ENCODE peak calls at places on chromosomes 3 and 15, in five cellular contexts. Q is AG10803, W is fibroblast of lung, L is Calu3, O is NCI-H1417 treated with DMSO at 0.1 percent for 48 hours. R is an unnamed sample.

GRCh38 chr15:85742186-85742751 is 52.5 kb downstream of the KLHL25 start:
- DNase-seq in Q (peak), W (peak), L (no peak), O (no peak), R (no peak)

GRCh38 chr3:77693147-77693546 is 653.2 kb downstream of the ROBO2 start:
- DNase-seq in Q (no peak), W (no peak), L (no peak), O (no peak), R (no peak)

GRCh38 chr15:52651868-52652267 is 27.3 kb downstream of the ATOSA start:
- DNase-seq in Q (peak), W (peak), L (peak), O (peak), R (peak)

GRCh38 chr3:192514081-192514753 is 213.1 kb downstream of the FGF12 start:
- DNase-seq in Q (no peak), W (peak), L (peak), O (no peak), R (peak)

GRCh38 chr3:78026429-78026828 is 986.5 kb downstream of the ROBO2 start:
- DNase-seq in Q (no peak), W (peak), L (no peak), O (no peak), R (no peak)

GRCh38 chr3:175378348-175378747 is 519.2 kb downstream of the NAALADL2 start:
- DNase-seq in Q (no peak), W (no peak), L (no peak), O (no peak), R (no peak)

GRCh38 chr3:42780398-42780797 is 7.3 kb upstream of the CCDC13 start:
- DNase-seq in Q (no peak), W (no peak), L (no peak), O (no peak), R (no peak)

GRCh38 chr3:175207361-175207760 is 348.2 kb downstream of the NAALADL2 start:
- DNase-seq in Q (no peak), W (peak), L (no peak), O (no peak), R (peak)

GRCh38 chr3:127365383-127365782 is 77.5 kb upstream of the PRR20G start:
- DNase-seq in Q (no peak), W (no peak), L (no peak), O (no peak), R (no peak)

GRCh38 chr3:71927505-71928066 is 142.6 kb upstream of the PROK2 start:
- DNase-seq in Q (no peak), W (no peak), L (no peak), O (no peak), R (no peak)

GRCh38 chr3:31157893-31158620 is 263.6 kb upstream of the GADL1 start:
- DNase-seq in Q (peak), W (peak), L (no peak), O (no peak), R (no peak)

GRCh38 chr3:133717424-133717823 is 28.8 kb upstream of the TF start:
- DNase-seq in Q (no peak), W (no peak), L (no peak), O (no peak), R (no peak)

GRCh38 chr15:96867992-96868391 is 537.5 kb downstream of the NR2F2 start:
- DNase-seq in Q (no peak), W (no peak), L (no peak), O (no peak), R (no peak)

GRCh38 chr15:70236306-70237103 is 138.8 kb upstream of the TLE3 start:
- DNase-seq in Q (peak), W (peak), L (no peak), O (no peak), R (peak)

GRCh38 chr3:107221856-107222255 is 155.4 kb upstream of the CCDC54 start:
- DNase-seq in Q (peak), W (peak), L (no peak), O (no peak), R (no peak)

GRCh38 chr3:12644297-12644937 is 19.5 kb downstream of the RAF1 start:
- DNase-seq in Q (peak), W (peak), L (no peak), O (no peak), R (no peak)

GRCh38 chr3:195558602-195559001 is 15.5 kb upstream of the PPP1R2 start:
- DNase-seq in Q (peak), W (no peak), L (peak), O (no peak), R (peak)

GRCh38 chr15:79495716-79496115 is 63.6 kb downstream of the MINAR1 start:
- DNase-seq in Q (no peak), W (no peak), L (no peak), O (no peak), R (no peak)

GRCh38 chr3:187027531-187027936 is 97.2 kb downstream of the ST6GAL1 start:
- DNase-seq in Q (no peak), W (no peak), L (no peak), O (no peak), R (no peak)

GRCh38 chr3:113758389-113759029 is 11.7 kb downstream of the ATP6V1A start:
- DNase-seq in Q (peak), W (peak), L (no peak), O (no peak), R (no peak)

GRCh38 chr15:101702077-101702476 is 22.2 kb downstream of the TARS3 start:
- DNase-seq in Q (no peak), W (no peak), L (no peak), O (no peak), R (peak)

GRCh38 chr3:182948305-182948704 is 32.0 kb downstream of the DCUN1D1 start:
- DNase-seq in Q (no peak), W (no peak), L (no peak), O (no peak), R (no peak)

GRCh38 chr15:94004697-94005096 is 226.7 kb upstream of the MCTP2 start:
- DNase-seq in Q (no peak), W (no peak), L (no peak), O (no peak), R (no peak)

GRCh38 chr3:112778298-112779008 is 68.2 kb downstream of the CD200R1L start:
- DNase-seq in Q (peak), W (peak), L (no peak), O (no peak), R (no peak)

GRCh38 chr3:177835917-177836316 is 638.6 kb upstream of the TBL1XR1 start:
- DNase-seq in Q (peak), W (peak), L (no peak), O (no peak), R (no peak)

GRCh38 chr15:85354432-85354831 is 26.0 kb upstream of the AKAP13 start:
- DNase-seq in Q (peak), W (peak), L (no peak), O (no peak), R (peak)

GRCh38 chr3:195896361-195897080 is 11.8 kb downstream of the TNK2 start:
- DNase-seq in Q (peak), W (peak), L (no peak), O (no peak), R (peak)

GRCh38 chr15:59792359-59792758 is 103.2 kb upstream of the BNIP2 start:
- DNase-seq in Q (no peak), W (no peak), L (no peak), O (no peak), R (no peak)

GRCh38 chr15:51736069-51736468 is 1.4 kb downstream of the LYSMD2 start:
- DNase-seq in Q (no peak), W (no peak), L (no peak), O (no peak), R (no peak)

GRCh38 chr3:23594897-23595670 is 210.7 kb upstream of the UBE2E1 start:
- DNase-seq in Q (peak), W (no peak), L (no peak), O (no peak), R (no peak)

GRCh38 chr15:57320543-57321220 is 55.6 kb upstream of the CGNL1 start:
- DNase-seq in Q (peak), W (peak), L (no peak), O (no peak), R (peak)

GRCh38 chr3:53190659-53191058 is 29.6 kb downstream of the PRKCD start:
- DNase-seq in Q (no peak), W (no peak), L (no peak), O (no peak), R (no peak)

GRCh38 chr15:75694241-75695182 is 18.1 kb downstream of the CSPG4 start:
- DNase-seq in Q (peak), W (peak), L (peak), O (no peak), R (peak)

GRCh38 chr3:73365756-73366397 is 258.9 kb downstream of the PDZRN3 start:
- DNase-seq in Q (peak), W (peak), L (no peak), O (no peak), R (no peak)

GRCh38 chr3:58274027-58274614 is 31.9 kb upstream of the RPP14 start:
- DNase-seq in Q (peak), W (peak), L (no peak), O (no peak), R (no peak)

GRCh38 chr3:3200632-3201212 is 21.2 kb upstream of the CRBN start:
- DNase-seq in Q (peak), W (peak), L (peak), O (peak), R (peak)

GRCh38 chr3:80526153-80526552 is 758.4 kb upstream of the ROBO1 start:
- DNase-seq in Q (no peak), W (no peak), L (no peak), O (no peak), R (no peak)

GRCh38 chr15:98800437-98801233 is 152.3 kb downstream of the IGF1R start:
- DNase-seq in Q (peak), W (peak), L (peak), O (peak), R (peak)

GRCh38 chr15:64004059-64004458 is 42.2 kb downstream of the DAPK2 start:
- DNase-seq in Q (no peak), W (no peak), L (no peak), O (no peak), R (no peak)

GRCh38 chr3:24640330-24640877 is 145.8 kb upstream of the THRB start:
- DNase-seq in Q (peak), W (peak), L (peak), O (no peak), R (peak)

R was measured in lung microvascular endothelial cell.